ENCODE peak calls at places on chromosomes 11 and 22, in eight cellular contexts. D, G, M, C, H, Q, S and J are unnamed samples.

GRCh38 chr11:112004389-112004788 is 20.8 kb upstream of the DLAT start:
- DNase-seq in S (no peak), D (no peak), G (no peak), M (peak), C (no peak), Q (no peak), H (no peak), J (no peak)

GRCh38 chr22:49305215-49305965 is 522.3 kb downstream of the BRD1 start:
- DNase-seq in C (peak), G (no peak), D (peak), Q (peak), S (peak), H (no peak), M (peak), J (no peak)

GRCh38 chr22:22245935-22246525 is 1.4 kb downstream of the VPREB1 start:
- DNase-seq in H (no peak), G (no peak), S (no peak), C (no peak), D (no peak), Q (no peak), M (no peak), J (no peak)

GRCh38 chr11:77590194-77590591 is 440 bp downstream of the AQP11 start:
- DNase-seq in H (no peak), S (no peak), M (no peak), C (peak), Q (peak), G (peak), D (no peak), J (no peak)

GRCh38 chr11:100632970-100633452 is 54.1 kb upstream of the ARHGAP42 start:
- DNase-seq in M (no peak), Q (peak), H (peak), S (no peak), G (peak), D (no peak), C (peak), J (no peak)

GRCh38 chr11:44315947-44316387 is 6.0 kb upstream of the ALX4 start:
- DNase-seq in D (no peak), H (no peak), Q (peak), C (peak), G (no peak), S (no peak), M (no peak), J (no peak)

GRCh38 chr11:18772211-18772610 is 19.4 kb downstream of the PTPN5 start:
- DNase-seq in H (no peak), Q (no peak), C (peak), M (no peak), D (no peak), S (no peak), G (no peak), J (no peak)

GRCh38 chr11:45142241-45142885 is 4.1 kb upstream of the PRDM11 start:
- DNase-seq in M (no peak), G (no peak), Q (no peak), C (no peak), D (no peak), S (no peak), H (no peak), J (no peak)

GRCh38 chr11:117875397-117876048 is 935 bp downstream of the FXYD6 start:
- DNase-seq in G (no peak), M (peak), H (no peak), C (no peak), S (no peak), Q (peak), D (no peak), J (no peak)

GRCh38 chr11:75577198-75577597 is 15.1 kb downstream of the SERPINH1 start:
- DNase-seq in S (peak), Q (peak), G (peak), M (peak), H (peak), D (no peak), C (peak), J (no peak)

GRCh38 chr11:69493931-69494821 is 12.7 kb downstream of the LINC01488 start:
- DNase-seq in D (no peak), H (no peak), M (no peak), C (no peak), Q (no peak), G (no peak), S (no peak), J (no peak)

GRCh38 chr11:1087961-1088926 is 13.6 kb downstream of the MUC2 start:
- DNase-seq in Q (no peak), M (no peak), C (no peak), D (no peak), G (no peak), H (no peak), S (no peak), J (no peak)

GRCh38 chr22:29031236-29031982 is 30.2 kb downstream of the C22orf31 start:
- DNase-seq in G (peak), D (no peak), C (peak), M (no peak), H (peak), S (no peak), Q (peak), J (peak)

GRCh38 chr11:32140121-32140520 is 49.2 kb downstream of the RCN1 start:
- DNase-seq in H (no peak), M (no peak), D (no peak), Q (no peak), S (no peak), G (no peak), C (no peak), J (no peak)

GRCh38 chr22:24429411-24430365 is 2.3 kb downstream of the ADORA2A start:
- DNase-seq in M (peak), D (no peak), S (no peak), H (no peak), Q (no peak), C (peak), G (no peak), J (no peak)

GRCh38 chr22:24142241-24142640 is 39.0 kb upstream of the SUSD2 start:
- DNase-seq in H (no peak), C (peak), D (no peak), M (no peak), Q (no peak), S (no peak), G (no peak), J (no peak)

GRCh38 chr22:50269573-50270301 is 443 bp downstream of the MAPK11 start:
- DNase-seq in Q (peak), S (no peak), M (peak), C (peak), D (no peak), G (no peak), H (no peak), J (no peak)

GRCh38 chr11:67458266-67458665 is 3.1 kb downstream of the CABP4 start:
- DNase-seq in G (no peak), Q (no peak), C (no peak), S (no peak), D (no peak), M (no peak), H (no peak), J (no peak)

GRCh38 chr11:127182586-127183203 is 182.1 kb upstream of the KIRREL3 start:
- DNase-seq in M (no peak), S (no peak), D (no peak), Q (peak), H (no peak), G (no peak), C (no peak), J (no peak)

GRCh38 chr11:69037074-69037473 is 11.7 kb upstream of the TPCN2 start:
- DNase-seq in C (no peak), G (no peak), H (no peak), Q (no peak), S (no peak), D (no peak), M (no peak), J (no peak)

GRCh38 chr11:135033545-135033944 is 621.5 kb upstream of the B3GAT1 start:
- DNase-seq in Q (peak), G (no peak), M (no peak), C (no peak), S (no peak), D (no peak), H (no peak), J (no peak)

GRCh38 chr11:46296520-46297448 is 19.3 kb downstream of the CREB3L1 start:
- DNase-seq in G (peak), C (peak), M (no peak), S (no peak), H (no peak), Q (peak), D (no peak), J (no peak)

GRCh38 chr11:112961751-112962747 is 829 bp downstream of the NCAM1 start:
- DNase-seq in D (peak), H (no peak), G (no peak), Q (peak), S (no peak), M (peak), C (no peak), J (no peak)

GRCh38 chr11:89613916-89614315 is 96.2 kb upstream of the TRIM77 start:
- DNase-seq in D (no peak), C (peak), G (no peak), M (no peak), H (no peak), S (no peak), Q (no peak), J (no peak)

GRCh38 chr22:19394274-19395050 is 37.1 kb downstream of the HIRA start:
- DNase-seq in G (no peak), H (no peak), S (no peak), Q (no peak), C (no peak), M (no peak), D (no peak), J (no peak)

GRCh38 chr11:86726118-86726748 is 53.8 kb upstream of the ME3 start:
- DNase-seq in G (no peak), M (no peak), S (no peak), D (no peak), H (no peak), C (peak), Q (no peak), J (no peak)